ENCODE peak calls at places on chromosomes 11 and 22, in four cellular contexts. One of them, this sample, is unnamed.

GRCh38 chr11:70798296-70798695 is 400.0 kb downstream of the CTTN start:
- DNase-seq in stomach: no peak
- DNase-seq in amniotic stem cell: no peak
- DNase-seq in CD8-positive, alpha-beta T cell: no peak
- DNase-seq in this sample: no peak

GRCh38 chr11:120690406-120690805 is 178.9 kb downstream of the GRIK4 start:
- DNase-seq in stomach: no peak
- DNase-seq in CD8-positive, alpha-beta T cell: no peak
- DNase-seq in amniotic stem cell: no peak
- DNase-seq in this sample: no peak

GRCh38 chr11:33266418-33267215 is 9.4 kb downstream of the HIPK3 start:
- DNase-seq in CD8-positive, alpha-beta T cell: no peak
- DNase-seq in amniotic stem cell: no peak
- DNase-seq in stomach: no peak
- DNase-seq in this sample: no peak

GRCh38 chr11:35177370-35177769 is 38.4 kb downstream of the CD44 start:
- DNase-seq in amniotic stem cell: no peak
- DNase-seq in CD8-positive, alpha-beta T cell: no peak
- DNase-seq in stomach: no peak
- DNase-seq in this sample: no peak

GRCh38 chr11:72841397-72841796 is 27.2 kb downstream of the ATG16L2 start:
- DNase-seq in amniotic stem cell: no peak
- DNase-seq in CD8-positive, alpha-beta T cell: no peak
- DNase-seq in stomach: no peak
- DNase-seq in this sample: no peak

GRCh38 chr11:19595840-19596751 is 116.5 kb upstream of the NAV2 start:
- DNase-seq in stomach: no peak
- DNase-seq in CD8-positive, alpha-beta T cell: no peak
- DNase-seq in amniotic stem cell: peak; percentile 89
- DNase-seq in this sample: no peak

GRCh38 chr22:44572414-44573207 is 74.6 kb upstream of the RTL6 start:
- DNase-seq in amniotic stem cell: no peak
- DNase-seq in CD8-positive, alpha-beta T cell: no peak
- DNase-seq in stomach: peak; percentile 20
- DNase-seq in this sample: no peak

GRCh38 chr11:124633355-124633754 is 10.7 kb downstream of the TBRG1 start:
- DNase-seq in CD8-positive, alpha-beta T cell: no peak
- DNase-seq in stomach: no peak
- DNase-seq in amniotic stem cell: no peak
- DNase-seq in this sample: no peak

GRCh38 chr11:36463781-36464180 is 46.3 kb downstream of the TRAF6 start:
- DNase-seq in CD8-positive, alpha-beta T cell: no peak
- DNase-seq in stomach: no peak
- DNase-seq in amniotic stem cell: no peak
- DNase-seq in this sample: no peak

GRCh38 chr11:70713436-70713835 is 315.1 kb downstream of the CTTN start:
- DNase-seq in amniotic stem cell: no peak
- DNase-seq in stomach: no peak
- DNase-seq in CD8-positive, alpha-beta T cell: no peak
- DNase-seq in this sample: no peak

This sample was measured in NCI-H2227 treated with DMSO at 0.1 percent for 48 hours.